ENCODE peak calls at places on chromosome 15, in ten cellular contexts. One of them, this sample, is unnamed. For H3K27me3, the result is how much of the 10 kb centered on the place peaks cover.

GRCh38 chr15:60614862-60615771 is 136.2 kb upstream of the ICE2 start:
- DNase-seq in IMR-90: no peak
- DNase-seq in K562: peak
- DNase-seq in heart left ventricle: no peak
- DNase-seq in gastrocnemius medialis: no peak
- DNase-seq in sigmoid colon: no peak
- DNase-seq in left ventricle myocardium inferior: no peak
- DNase-seq in endothelial cell of umbilical vein: no peak
- DNase-seq in ovary: no peak
- DNase-seq in lung: no peak
- DNase-seq in this sample: no peak

GRCh38 chr15:51193526-51193925 is 98.8 kb upstream of the TNFAIP8L3 start:
- DNase-seq in heart left ventricle: no peak
- DNase-seq in K562: no peak
- DNase-seq in endothelial cell of umbilical vein: no peak
- DNase-seq in IMR-90: no peak
- DNase-seq in left ventricle myocardium inferior: no peak
- DNase-seq in gastrocnemius medialis: no peak
- DNase-seq in sigmoid colon: no peak
- DNase-seq in ovary: no peak
- DNase-seq in lung: no peak
- DNase-seq in this sample: no peak

GRCh38 chr15:96330064-96330449 is 443 bp upstream of the NR2F2 start:
- DNase-seq in ovary: peak
- DNase-seq in lung: no peak
- DNase-seq in endothelial cell of umbilical vein: peak
- DNase-seq in left ventricle myocardium inferior: no peak
- DNase-seq in heart left ventricle: no peak
- DNase-seq in gastrocnemius medialis: no peak
- DNase-seq in sigmoid colon: peak
- DNase-seq in IMR-90: peak
- DNase-seq in K562: no peak
- DNase-seq in this sample: no peak

GRCh38 chr15:85649372-85649771 is 145.4 kb downstream of the KLHL25 start:
- DNase-seq in ovary: no peak
- DNase-seq in left ventricle myocardium inferior: no peak
- DNase-seq in heart left ventricle: no peak
- DNase-seq in lung: peak
- DNase-seq in IMR-90: peak
- DNase-seq in K562: peak
- DNase-seq in gastrocnemius medialis: no peak
- DNase-seq in endothelial cell of umbilical vein: peak
- DNase-seq in sigmoid colon: no peak
- DNase-seq in this sample: no peak

GRCh38 chr15:23857028-23857641 is 170.0 kb upstream of the NDN start:
- DNase-seq in lung: peak
- DNase-seq in K562: peak
- DNase-seq in left ventricle myocardium inferior: no peak
- DNase-seq in ovary: peak
- DNase-seq in heart left ventricle: no peak
- DNase-seq in sigmoid colon: no peak
- DNase-seq in endothelial cell of umbilical vein: peak
- DNase-seq in IMR-90: peak
- DNase-seq in gastrocnemius medialis: no peak
- DNase-seq in this sample: no peak

GRCh38 chr15:98658831-98659699 is 10.7 kb downstream of the IGF1R start:
- DNase-seq in left ventricle myocardium inferior: no peak
- DNase-seq in K562: peak
- DNase-seq in gastrocnemius medialis: peak
- DNase-seq in lung: peak
- DNase-seq in endothelial cell of umbilical vein: peak
- DNase-seq in heart left ventricle: no peak
- DNase-seq in ovary: no peak
- DNase-seq in IMR-90: peak
- DNase-seq in sigmoid colon: no peak
- DNase-seq in this sample: no peak

GRCh38 chr15:39597751-39598185 is 16.9 kb downstream of the THBS1 start:
- DNase-seq in left ventricle myocardium inferior: no peak
- DNase-seq in heart left ventricle: no peak
- DNase-seq in K562: no peak
- DNase-seq in gastrocnemius medialis: no peak
- DNase-seq in IMR-90: peak
- DNase-seq in lung: no peak
- DNase-seq in ovary: no peak
- DNase-seq in endothelial cell of umbilical vein: peak
- DNase-seq in sigmoid colon: no peak
- DNase-seq in this sample: no peak

GRCh38 chr15:82935382-82935781 is 17.1 kb downstream of the HOMER2 start:
- DNase-seq in gastrocnemius medialis: no peak
- DNase-seq in heart left ventricle: no peak
- DNase-seq in K562: no peak
- DNase-seq in sigmoid colon: no peak
- DNase-seq in ovary: no peak
- DNase-seq in lung: no peak
- DNase-seq in endothelial cell of umbilical vein: no peak
- DNase-seq in left ventricle myocardium inferior: no peak
- DNase-seq in IMR-90: no peak
- DNase-seq in this sample: no peak

GRCh38 chr15:48856947-48857346 is 21.0 kb upstream of the EID1 start:
- DNase-seq in sigmoid colon: no peak
- DNase-seq in ovary: no peak
- DNase-seq in left ventricle myocardium inferior: no peak
- DNase-seq in IMR-90: peak
- DNase-seq in endothelial cell of umbilical vein: no peak
- DNase-seq in gastrocnemius medialis: no peak
- DNase-seq in lung: no peak
- DNase-seq in K562: no peak
- DNase-seq in heart left ventricle: no peak
- DNase-seq in this sample: no peak

GRCh38 chr15:48897144-48897814 is 19.3 kb downstream of the EID1 start:
- DNase-seq in gastrocnemius medialis: no peak
- DNase-seq in ovary: no peak
- DNase-seq in IMR-90: peak
- DNase-seq in heart left ventricle: no peak
- DNase-seq in left ventricle myocardium inferior: no peak
- DNase-seq in endothelial cell of umbilical vein: no peak
- DNase-seq in K562: peak
- DNase-seq in sigmoid colon: no peak
- DNase-seq in lung: no peak
- DNase-seq in this sample: no peak

GRCh38 chr15:63322541-63322940 is 45.1 kb downstream of the APH1B start:
- DNase-seq in K562: peak
- DNase-seq in left ventricle myocardium inferior: peak
- DNase-seq in endothelial cell of umbilical vein: peak
- DNase-seq in ovary: peak
- DNase-seq in gastrocnemius medialis: no peak
- DNase-seq in sigmoid colon: peak
- DNase-seq in heart left ventricle: peak
- DNase-seq in IMR-90: peak
- DNase-seq in lung: no peak
- DNase-seq in this sample: no peak

GRCh38 chr15:31476411-31476810 is 149.8 kb downstream of the KLF13 start:
- DNase-seq in endothelial cell of umbilical vein: no peak
- DNase-seq in gastrocnemius medialis: no peak
- DNase-seq in left ventricle myocardium inferior: no peak
- DNase-seq in ovary: no peak
- DNase-seq in IMR-90: no peak
- DNase-seq in K562: no peak
- DNase-seq in lung: no peak
- DNase-seq in sigmoid colon: peak
- DNase-seq in heart left ventricle: peak
- DNase-seq in this sample: no peak

GRCh38 chr15:78211189-78211921 is 23.0 kb downstream of the ACSBG1 start:
- DNase-seq in lung: no peak
- DNase-seq in left ventricle myocardium inferior: no peak
- DNase-seq in ovary: no peak
- DNase-seq in heart left ventricle: peak
- DNase-seq in IMR-90: no peak
- DNase-seq in endothelial cell of umbilical vein: no peak
- DNase-seq in sigmoid colon: no peak
- DNase-seq in K562: peak
- DNase-seq in gastrocnemius medialis: no peak
- DNase-seq in this sample: no peak

GRCh38 chr15:84715442-84716035 is 400 bp downstream of the SEC11A start:
- DNase-seq in lung: no peak
- DNase-seq in endothelial cell of umbilical vein: peak
- DNase-seq in K562: peak
- DNase-seq in IMR-90: peak
- DNase-seq in heart left ventricle: peak
- DNase-seq in gastrocnemius medialis: peak
- DNase-seq in ovary: no peak
- DNase-seq in left ventricle myocardium inferior: no peak
- DNase-seq in sigmoid colon: peak
- DNase-seq in this sample: no peak

GRCh38 chr15:72358532-72359180 is 17.2 kb downstream of the HEXA start:
- DNase-seq in endothelial cell of umbilical vein: peak
- DNase-seq in gastrocnemius medialis: peak
- DNase-seq in K562: peak
- DNase-seq in lung: peak
- DNase-seq in ovary: no peak
- DNase-seq in heart left ventricle: peak
- DNase-seq in sigmoid colon: peak
- DNase-seq in left ventricle myocardium inferior: peak
- DNase-seq in IMR-90: peak
- DNase-seq in this sample: no peak

GRCh38 chr15:91136386-91136923 is 36.4 kb downstream of the SV2B start:
- DNase-seq in gastrocnemius medialis: no peak
- DNase-seq in ovary: no peak
- DNase-seq in endothelial cell of umbilical vein: no peak
- DNase-seq in heart left ventricle: no peak
- DNase-seq in left ventricle myocardium inferior: no peak
- DNase-seq in lung: no peak
- DNase-seq in IMR-90: no peak
- DNase-seq in sigmoid colon: no peak
- DNase-seq in K562: no peak
- DNase-seq in this sample: no peak

GRCh38 chr15:91146728-91147127 is 46.7 kb downstream of the SV2B start:
- DNase-seq in K562: no peak
- DNase-seq in endothelial cell of umbilical vein: no peak
- DNase-seq in left ventricle myocardium inferior: no peak
- DNase-seq in sigmoid colon: no peak
- DNase-seq in lung: no peak
- DNase-seq in ovary: no peak
- DNase-seq in gastrocnemius medialis: no peak
- DNase-seq in IMR-90: no peak
- DNase-seq in heart left ventricle: no peak
- DNase-seq in this sample: no peak

GRCh38 chr15:91141102-91141501 is 41.0 kb downstream of the SV2B start:
- DNase-seq in ovary: no peak
- DNase-seq in K562: no peak
- DNase-seq in lung: no peak
- DNase-seq in endothelial cell of umbilical vein: no peak
- DNase-seq in IMR-90: no peak
- DNase-seq in left ventricle myocardium inferior: no peak
- DNase-seq in sigmoid colon: no peak
- DNase-seq in gastrocnemius medialis: no peak
- DNase-seq in heart left ventricle: no peak
- DNase-seq in this sample: no peak

GRCh38 chr15:91140561-91140960 is 40.5 kb downstream of the SV2B start:
- DNase-seq in ovary: no peak
- DNase-seq in sigmoid colon: no peak
- DNase-seq in endothelial cell of umbilical vein: no peak
- DNase-seq in lung: no peak
- DNase-seq in left ventricle myocardium inferior: no peak
- DNase-seq in IMR-90: no peak
- DNase-seq in heart left ventricle: no peak
- DNase-seq in gastrocnemius medialis: no peak
- DNase-seq in K562: no peak
- DNase-seq in this sample: no peak

GRCh38 chr15:91142097-91142744 is 42.2 kb downstream of the SV2B start:
- DNase-seq in gastrocnemius medialis: no peak
- DNase-seq in IMR-90: no peak
- DNase-seq in heart left ventricle: no peak
- DNase-seq in lung: no peak
- DNase-seq in endothelial cell of umbilical vein: peak
- DNase-seq in sigmoid colon: no peak
- DNase-seq in ovary: no peak
- DNase-seq in K562: peak
- DNase-seq in left ventricle myocardium inferior: no peak
- DNase-seq in this sample: no peak
- TF ChIP-seq CTCF in gastrocnemius medialis: no peak
- TF ChIP-seq CTCF in IMR-90: peak
- TF ChIP-seq CTCF in heart left ventricle: peak
- TF ChIP-seq CTCF in lung: no peak
- TF ChIP-seq CTCF in endothelial cell of umbilical vein: peak
- TF ChIP-seq CTCF in sigmoid colon: no peak
- TF ChIP-seq CTCF in ovary: no peak
- TF ChIP-seq CTCF in K562: peak
- TF ChIP-seq CTCF in left ventricle myocardium inferior: peak
- TF ChIP-seq CTCF in this sample: no peak

GRCh38 chr15:64865126-64865997 is 23.6 kb downstream of the PLEKHO2 start:
- DNase-seq in heart left ventricle: no peak
- DNase-seq in endothelial cell of umbilical vein: no peak
- DNase-seq in left ventricle myocardium inferior: no peak
- DNase-seq in K562: no peak
- DNase-seq in ovary: no peak
- DNase-seq in gastrocnemius medialis: no peak
- DNase-seq in lung: no peak
- DNase-seq in sigmoid colon: no peak
- DNase-seq in IMR-90: no peak
- DNase-seq in this sample: no peak
- H3K27ac ChIP-seq in heart left ventricle: no peak
- H3K27ac ChIP-seq in endothelial cell of umbilical vein: no peak
- H3K27ac ChIP-seq in left ventricle myocardium inferior: peak
- H3K27ac ChIP-seq in K562: no peak
- H3K27ac ChIP-seq in ovary: peak
- H3K27ac ChIP-seq in gastrocnemius medialis: no peak
- H3K27ac ChIP-seq in lung: peak
- H3K27ac ChIP-seq in sigmoid colon: peak
- H3K27ac ChIP-seq in IMR-90: peak
- H3K27ac ChIP-seq in this sample: no peak

DNA sequence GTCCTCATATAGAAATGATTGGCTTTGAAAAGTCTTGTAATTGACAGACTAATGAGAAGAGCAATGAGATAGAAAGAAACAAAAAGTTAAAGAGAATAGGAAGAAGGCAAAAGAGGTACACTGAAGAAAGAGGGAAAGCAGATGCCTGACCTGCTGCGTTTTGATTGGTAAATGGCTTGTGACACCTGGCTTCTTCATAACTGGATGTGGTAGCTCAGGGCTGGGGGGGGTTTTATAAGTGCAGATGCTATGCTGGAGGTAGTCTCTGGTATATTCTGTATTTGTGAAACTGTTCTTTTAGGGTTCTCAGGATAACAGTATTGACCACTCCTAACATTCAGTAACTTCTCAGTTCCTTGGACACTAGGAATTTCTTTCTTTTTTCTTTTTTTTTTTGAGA is 1.4 kb downstream of the STARD9 start:
- DNase-seq in ovary: no peak
- DNase-seq in left ventricle myocardium inferior: no peak
- DNase-seq in K562: no peak
- DNase-seq in IMR-90: no peak
- DNase-seq in endothelial cell of umbilical vein: no peak
- DNase-seq in sigmoid colon: no peak
- DNase-seq in heart left ventricle: no peak
- DNase-seq in gastrocnemius medialis: no peak
- DNase-seq in lung: no peak
- DNase-seq in this sample: no peak
- H3K27me3 ChIP-seq in ovary: under half
- H3K27me3 ChIP-seq in left ventricle myocardium inferior: under half
- H3K27me3 ChIP-seq in K562: under half
- H3K27me3 ChIP-seq in IMR-90: under half
- H3K27me3 ChIP-seq in endothelial cell of umbilical vein: under half
- H3K27me3 ChIP-seq in sigmoid colon: under half
- H3K27me3 ChIP-seq in heart left ventricle: under half
- H3K27me3 ChIP-seq in gastrocnemius medialis: under half
- H3K27me3 ChIP-seq in lung: under half
- H3K27me3 ChIP-seq in this sample: under half

GRCh38 chr15:73856458-73857192 is 16.7 kb upstream of the TBC1D21 start:
- DNase-seq in gastrocnemius medialis: no peak
- DNase-seq in IMR-90: no peak
- DNase-seq in endothelial cell of umbilical vein: no peak
- DNase-seq in K562: no peak
- DNase-seq in lung: no peak
- DNase-seq in left ventricle myocardium inferior: peak
- DNase-seq in ovary: no peak
- DNase-seq in heart left ventricle: no peak
- DNase-seq in sigmoid colon: no peak
- DNase-seq in this sample: no peak
- TF ChIP-seq CTCF in gastrocnemius medialis: no peak
- TF ChIP-seq CTCF in IMR-90: no peak
- TF ChIP-seq CTCF in endothelial cell of umbilical vein: no peak
- TF ChIP-seq CTCF in K562: no peak
- TF ChIP-seq CTCF in lung: no peak
- TF ChIP-seq CTCF in left ventricle myocardium inferior: no peak
- TF ChIP-seq CTCF in ovary: no peak
- TF ChIP-seq CTCF in heart left ventricle: no peak
- TF ChIP-seq CTCF in sigmoid colon: no peak
- TF ChIP-seq CTCF in this sample: no peak